ENCODE peak calls at places on chromosomes 7 and 10, in five cellular contexts. X is activated B cell treated with CpG ODN at 0.5 μM for 24 hours, Y is kidney tubule cell, B is HT1080, V is hepatocyte. P is an unnamed sample.

GRCh38 chr7:88967432-88967831 is 171.9 kb upstream of the TEX47 start:
- DNase-seq in V (no peak), Y (no peak), X (no peak), B (no peak), P (no peak)

GRCh38 chr10:3452234-3452633 is 279.7 kb upstream of the PITRM1 start:
- DNase-seq in V (peak; percentile 49), Y (peak; percentile 76), B (peak; percentile 94), X (no peak), P (peak; percentile 59)

GRCh38 chr7:105649727-105650381 is 68.6 kb upstream of the EFCAB10 start:
- DNase-seq in B (no peak), Y (peak; percentile 41), X (no peak), V (no peak), P (no peak)

GRCh38 chr7:15015545-15016314 is 113.2 kb upstream of the DGKB start:
- DNase-seq in V (peak; percentile 91), B (peak; percentile 67), X (no peak), Y (peak; percentile 92), P (peak; percentile 83)

GRCh38 chr7:112122835-112123234 is 83.4 kb downstream of the DOCK4 start:
- DNase-seq in X (no peak), V (no peak), B (no peak), Y (peak; percentile 22), P (no peak)

GRCh38 chr10:16905304-16905703 is 88.1 kb upstream of the RSU1 start:
- DNase-seq in X (no peak), B (no peak), V (no peak), Y (no peak), P (no peak)

GRCh38 chr7:131365876-131366275 is 38.2 kb downstream of the MKLN1 start:
- DNase-seq in B (no peak), X (no peak), V (no peak), Y (no peak), P (no peak)

GRCh38 chr10:93073539-93074136 is at the start of gene CYP26A1:
- DNase-seq in B (no peak), Y (no peak), V (no peak), X (no peak), P (peak; percentile 18)

P was measured in ACHN.